ENCODE peak calls at places on chromosome 21, in seven cellular contexts. N is activated B cell treated with CpG ODN at 0.5 μM for 24 hours; Y is HEK293T; Q is naive thymus-derived CD4-positive, alpha-beta T cell; L is cardiac septum; G is germinal center; Z is HT1080. U is an unnamed sample.

GRCh38 chr21:35449846-35450245 is 400.7 kb upstream of the RUNX1 start:
- DNase-seq in N (no peak), L (no peak), Z (no peak), G (no peak), Q (no peak), Y (no peak), U (no peak)

GRCh38 chr21:44494418-44494817 is 39.1 kb downstream of the LRRC3 start:
- DNase-seq in N (no peak), Y (no peak), Q (no peak), Z (no peak), G (no peak), L (no peak), U (no peak)

GRCh38 chr21:33543505-33544129 is 779 bp downstream of the SON start:
- DNase-seq in Y (no peak), G (no peak), L (peak), Z (peak), N (no peak), Q (no peak), U (no peak)

GRCh38 chr21:43369124-43369523 is 57.8 kb downstream of the SIK1 start:
- DNase-seq in Q (no peak), Y (no peak), N (no peak), G (no peak), L (no peak), Z (peak), U (no peak)

GRCh38 chr21:21806711-21807597 is 808.7 kb downstream of the NCAM2 start:
- DNase-seq in Z (no peak), N (no peak), Q (no peak), Y (no peak), L (no peak), G (no peak), U (no peak)

GRCh38 chr21:44526096-44526997 is 13.6 kb downstream of the KRTAP10-1 start:
- DNase-seq in L (peak), Q (no peak), Z (no peak), Y (no peak), G (no peak), N (no peak), U (no peak)

GRCh38 chr21:33007747-33008146 is 18.0 kb upstream of the OLIG2 start:
- DNase-seq in G (no peak), Y (no peak), N (no peak), Q (no peak), Z (no peak), L (no peak), U (no peak)

GRCh38 chr21:44916965-44917364 is 3.7 kb downstream of the ITGB2 start:
- DNase-seq in L (no peak), Z (peak), Q (no peak), Y (no peak), G (no peak), N (no peak), U (no peak)

GRCh38 chr21:16605588-16605987 is 875.8 kb downstream of the USP25 start:
- DNase-seq in G (no peak), N (no peak), Z (no peak), Q (no peak), L (no peak), Y (no peak), U (no peak)

GRCh38 chr21:33760641-33761103 is 118.4 kb downstream of the ITSN1 start:
- DNase-seq in Y (no peak), Z (peak), Q (no peak), G (no peak), L (no peak), N (no peak), U (no peak)

GRCh38 chr21:25421327-25422028 is 185.8 kb downstream of the MRPL39 start:
- DNase-seq in Q (peak), G (peak), L (no peak), Y (peak), Z (peak), N (no peak), U (peak)

GRCh38 chr21:32712043-32712442 is 15.8 kb downstream of the SYNJ1 start:
- DNase-seq in Y (no peak), N (peak), G (peak), L (no peak), Q (peak), Z (no peak), U (peak)

GRCh38 chr21:45502600-45502999 is 39.6 kb downstream of the SLC19A1 start:
- DNase-seq in N (no peak), Z (no peak), Q (no peak), G (no peak), Y (no peak), L (no peak), U (no peak)

GRCh38 chr21:42558846-42559245 is 45.2 kb downstream of the SLC37A1 start:
- DNase-seq in Q (no peak), N (no peak), Y (no peak), G (no peak), L (no peak), Z (no peak), U (no peak)

GRCh38 chr21:44869860-44870747 is 3.4 kb downstream of the PTTG1IP start:
- DNase-seq in Q (no peak), N (no peak), G (no peak), Z (peak), Y (no peak), L (peak), U (peak)

GRCh38 chr21:28737671-28738279 is 254.9 kb downstream of the LTN1 start:
- DNase-seq in Y (no peak), L (no peak), Q (no peak), Z (peak), N (no peak), G (no peak), U (no peak)

GRCh38 chr21:25801217-25802015 is 66.6 kb downstream of the GABPA start:
- DNase-seq in L (peak), N (peak), Z (peak), Q (peak), G (peak), Y (peak), U (peak)

GRCh38 chr21:38807481-38807880 is 1.8 kb downstream of the ETS2 start:
- DNase-seq in Z (no peak), Q (no peak), Y (no peak), N (no peak), G (no peak), L (no peak), U (no peak)

GRCh38 chr21:16192900-16193299 is 463.1 kb downstream of the USP25 start:
- DNase-seq in Z (peak), L (no peak), Y (no peak), G (no peak), N (no peak), Q (no peak), U (no peak)

GRCh38 chr21:43345746-43346409 is 81.1 kb downstream of the SIK1 start:
- DNase-seq in G (no peak), Q (no peak), N (no peak), Y (no peak), Z (peak), L (no peak), U (peak)

GRCh38 chr21:17051054-17051453 is 461.8 kb upstream of the CXADR start:
- DNase-seq in Z (no peak), G (no peak), Q (no peak), N (no peak), L (no peak), Y (no peak), U (no peak)

GRCh38 chr21:22363504-22363903 is 1365.3 kb downstream of the NCAM2 start:
- DNase-seq in G (no peak), L (no peak), Z (no peak), Q (no peak), Y (no peak), N (no peak), U (no peak)

GRCh38 chr21:34857874-34858273 is 189.1 kb downstream of the CLIC6 start:
- DNase-seq in Y (peak), N (no peak), L (no peak), G (no peak), Q (no peak), Z (no peak), U (no peak)

GRCh38 chr21:34073749-34074282 is 438 bp downstream of the MRPS6 start:
- DNase-seq in Q (no peak), Y (peak), Z (no peak), N (peak), G (peak), L (no peak), U (peak)

GRCh38 chr21:46052703-46053651 is 44.9 kb upstream of the COL6A2 start:
- DNase-seq in G (no peak), Q (no peak), N (no peak), L (peak), Z (peak), Y (no peak), U (no peak)

GRCh38 chr21:27802816-27803475 is 836.1 kb upstream of the ADAMTS5 start:
- DNase-seq in G (peak), Z (peak), L (no peak), Q (no peak), N (no peak), Y (peak), U (peak)

GRCh38 chr21:38999148-38999547 is 184.1 kb downstream of the PSMG1 start:
- DNase-seq in Q (no peak), L (no peak), N (no peak), Z (no peak), G (no peak), Y (no peak), U (no peak)

GRCh38 chr21:37385179-37385765 is 18.7 kb downstream of the DYRK1A start:
- DNase-seq in N (no peak), Z (no peak), L (no peak), G (no peak), Q (no peak), Y (no peak), U (no peak)

GRCh38 chr21:42063578-42064521 is 7.3 kb upstream of the UMODL1 start:
- DNase-seq in Q (peak), L (no peak), Y (no peak), N (peak), G (peak), Z (no peak), U (peak)

GRCh38 chr21:39108291-39109162 is 74.7 kb downstream of the PSMG1 start:
- DNase-seq in Q (no peak), G (no peak), Y (no peak), Z (no peak), L (no peak), N (no peak), U (no peak)

GRCh38 chr21:42724226-42724920 is 71.0 kb downstream of the PDE9A start:
- DNase-seq in N (no peak), Y (no peak), Z (peak), L (no peak), G (no peak), Q (no peak), U (no peak)

GRCh38 chr21:44353200-44353970 is at the start of gene TRPM2:
- DNase-seq in Z (no peak), Q (peak), G (no peak), N (no peak), L (peak), Y (no peak), U (no peak)

GRCh38 chr21:41098076-41098475 is 69.9 kb upstream of the BACE2 start:
- DNase-seq in N (no peak), G (no peak), Y (no peak), L (no peak), Z (no peak), Q (no peak), U (no peak)

U was measured in CD4-positive, CD25-positive, alpha-beta regulatory T cell.